ENCODE peak calls at places on chromosomes 4 and X, in ten cellular contexts. One of them, this sample, is unnamed.

GRCh38 chr4:2662598-2662997 is 93.5 kb downstream of the TNIP2 start:
- DNase-seq in activated T-cell treated with anti-CD3 and anti-CD28 coated beads, Interleukin-2, amount 50 U/mL, for 24 hours: no peak
- DNase-seq in NCI-H1417: no peak
- DNase-seq in stimulated activated CD4-positive, alpha-beta T cell treated with anti-CD3 and anti-CD28 coated beads, Interleukin-1b, Interleukin-23, amount 100 ng/mL, for 24 hours: no peak
- DNase-seq in adrenal gland: no peak
- DNase-seq in CD4-positive, alpha-beta T cell: no peak
- DNase-seq in AG20443: peak; percentile 84
- DNase-seq in effector CD4-positive, alpha-beta T cell: no peak
- DNase-seq in GM10248: no peak
- DNase-seq in amniotic stem cell: peak; percentile 65
- DNase-seq in this sample: no peak

GRCh38 chr4:1035510-1035909 is 24.1 kb downstream of the FGFRL1 start:
- DNase-seq in CD4-positive, alpha-beta T cell: no peak
- DNase-seq in NCI-H1417: no peak
- DNase-seq in amniotic stem cell: no peak
- DNase-seq in AG20443: peak; percentile 52
- DNase-seq in effector CD4-positive, alpha-beta T cell: no peak
- DNase-seq in stimulated activated CD4-positive, alpha-beta T cell treated with anti-CD3 and anti-CD28 coated beads, Interleukin-1b, Interleukin-23, amount 100 ng/mL, for 24 hours: no peak
- DNase-seq in activated T-cell treated with anti-CD3 and anti-CD28 coated beads, Interleukin-2, amount 50 U/mL, for 24 hours: no peak
- DNase-seq in adrenal gland: no peak
- DNase-seq in GM10248: no peak
- DNase-seq in this sample: no peak

GRCh38 chr4:128635141-128635911 is 174.2 kb upstream of the JADE1 start:
- DNase-seq in effector CD4-positive, alpha-beta T cell: no peak
- DNase-seq in GM10248: no peak
- DNase-seq in AG20443: no peak
- DNase-seq in NCI-H1417: peak; percentile 90
- DNase-seq in activated T-cell treated with anti-CD3 and anti-CD28 coated beads, Interleukin-2, amount 50 U/mL, for 24 hours: no peak
- DNase-seq in amniotic stem cell: no peak
- DNase-seq in adrenal gland: no peak
- DNase-seq in CD4-positive, alpha-beta T cell: no peak
- DNase-seq in stimulated activated CD4-positive, alpha-beta T cell treated with anti-CD3 and anti-CD28 coated beads, Interleukin-1b, Interleukin-23, amount 100 ng/mL, for 24 hours: no peak
- DNase-seq in this sample: peak; percentile 81

GRCh38 chrX:136731207-136731782 is 49.4 kb downstream of the ARHGEF6 start:
- DNase-seq in CD4-positive, alpha-beta T cell: no peak
- DNase-seq in GM10248: no peak
- DNase-seq in adrenal gland: no peak
- DNase-seq in NCI-H1417: no peak
- DNase-seq in effector CD4-positive, alpha-beta T cell: no peak
- DNase-seq in activated T-cell treated with anti-CD3 and anti-CD28 coated beads, Interleukin-2, amount 50 U/mL, for 24 hours: no peak
- DNase-seq in amniotic stem cell: no peak
- DNase-seq in AG20443: no peak
- DNase-seq in stimulated activated CD4-positive, alpha-beta T cell treated with anti-CD3 and anti-CD28 coated beads, Interleukin-1b, Interleukin-23, amount 100 ng/mL, for 24 hours: no peak
- DNase-seq in this sample: no peak

GRCh38 chrX:21996872-21997271 is 35.3 kb upstream of the PHEX start:
- DNase-seq in amniotic stem cell: no peak
- DNase-seq in effector CD4-positive, alpha-beta T cell: no peak
- DNase-seq in NCI-H1417: no peak
- DNase-seq in adrenal gland: no peak
- DNase-seq in stimulated activated CD4-positive, alpha-beta T cell treated with anti-CD3 and anti-CD28 coated beads, Interleukin-1b, Interleukin-23, amount 100 ng/mL, for 24 hours: no peak
- DNase-seq in AG20443: peak; percentile 13
- DNase-seq in GM10248: no peak
- DNase-seq in CD4-positive, alpha-beta T cell: no peak
- DNase-seq in activated T-cell treated with anti-CD3 and anti-CD28 coated beads, Interleukin-2, amount 50 U/mL, for 24 hours: no peak
- DNase-seq in this sample: no peak

GRCh38 chr4:138162259-138162658 is 79.9 kb downstream of the SLC7A11 start:
- DNase-seq in stimulated activated CD4-positive, alpha-beta T cell treated with anti-CD3 and anti-CD28 coated beads, Interleukin-1b, Interleukin-23, amount 100 ng/mL, for 24 hours: no peak
- DNase-seq in GM10248: no peak
- DNase-seq in adrenal gland: no peak
- DNase-seq in activated T-cell treated with anti-CD3 and anti-CD28 coated beads, Interleukin-2, amount 50 U/mL, for 24 hours: no peak
- DNase-seq in CD4-positive, alpha-beta T cell: no peak
- DNase-seq in amniotic stem cell: no peak
- DNase-seq in AG20443: no peak
- DNase-seq in NCI-H1417: no peak
- DNase-seq in effector CD4-positive, alpha-beta T cell: no peak
- DNase-seq in this sample: no peak

GRCh38 chr4:112210777-112211176 is 20.8 kb upstream of the AP1AR start:
- DNase-seq in CD4-positive, alpha-beta T cell: no peak
- DNase-seq in effector CD4-positive, alpha-beta T cell: no peak
- DNase-seq in amniotic stem cell: no peak
- DNase-seq in adrenal gland: no peak
- DNase-seq in NCI-H1417: no peak
- DNase-seq in activated T-cell treated with anti-CD3 and anti-CD28 coated beads, Interleukin-2, amount 50 U/mL, for 24 hours: no peak
- DNase-seq in GM10248: no peak
- DNase-seq in AG20443: no peak
- DNase-seq in stimulated activated CD4-positive, alpha-beta T cell treated with anti-CD3 and anti-CD28 coated beads, Interleukin-1b, Interleukin-23, amount 100 ng/mL, for 24 hours: no peak
- DNase-seq in this sample: no peak

GRCh38 chr4:10762541-10762940 is 78.0 kb upstream of the CLNK start:
- DNase-seq in amniotic stem cell: peak; percentile 29
- DNase-seq in adrenal gland: no peak
- DNase-seq in NCI-H1417: no peak
- DNase-seq in CD4-positive, alpha-beta T cell: no peak
- DNase-seq in effector CD4-positive, alpha-beta T cell: no peak
- DNase-seq in stimulated activated CD4-positive, alpha-beta T cell treated with anti-CD3 and anti-CD28 coated beads, Interleukin-1b, Interleukin-23, amount 100 ng/mL, for 24 hours: no peak
- DNase-seq in AG20443: no peak
- DNase-seq in activated T-cell treated with anti-CD3 and anti-CD28 coated beads, Interleukin-2, amount 50 U/mL, for 24 hours: no peak
- DNase-seq in GM10248: no peak
- DNase-seq in this sample: no peak

GRCh38 chr4:53640576-53641459 is 49.5 kb upstream of the LNX1 start:
- DNase-seq in NCI-H1417: no peak
- DNase-seq in amniotic stem cell: no peak
- DNase-seq in GM10248: peak; percentile 20
- DNase-seq in activated T-cell treated with anti-CD3 and anti-CD28 coated beads, Interleukin-2, amount 50 U/mL, for 24 hours: no peak
- DNase-seq in adrenal gland: no peak
- DNase-seq in stimulated activated CD4-positive, alpha-beta T cell treated with anti-CD3 and anti-CD28 coated beads, Interleukin-1b, Interleukin-23, amount 100 ng/mL, for 24 hours: no peak
- DNase-seq in CD4-positive, alpha-beta T cell: no peak
- DNase-seq in effector CD4-positive, alpha-beta T cell: no peak
- DNase-seq in AG20443: no peak
- DNase-seq in this sample: no peak

GRCh38 chrX:46739736-46740135 is 19.2 kb downstream of the SLC9A7 start:
- DNase-seq in CD4-positive, alpha-beta T cell: no peak
- DNase-seq in AG20443: no peak
- DNase-seq in effector CD4-positive, alpha-beta T cell: no peak
- DNase-seq in stimulated activated CD4-positive, alpha-beta T cell treated with anti-CD3 and anti-CD28 coated beads, Interleukin-1b, Interleukin-23, amount 100 ng/mL, for 24 hours: no peak
- DNase-seq in amniotic stem cell: no peak
- DNase-seq in GM10248: no peak
- DNase-seq in NCI-H1417: no peak
- DNase-seq in adrenal gland: no peak
- DNase-seq in activated T-cell treated with anti-CD3 and anti-CD28 coated beads, Interleukin-2, amount 50 U/mL, for 24 hours: no peak
- DNase-seq in this sample: no peak

GRCh38 chr4:6773616-6774540 is 8.6 kb upstream of the KIAA0232 start:
- DNase-seq in stimulated activated CD4-positive, alpha-beta T cell treated with anti-CD3 and anti-CD28 coated beads, Interleukin-1b, Interleukin-23, amount 100 ng/mL, for 24 hours: no peak
- DNase-seq in NCI-H1417: no peak
- DNase-seq in CD4-positive, alpha-beta T cell: no peak
- DNase-seq in adrenal gland: peak; percentile 81
- DNase-seq in activated T-cell treated with anti-CD3 and anti-CD28 coated beads, Interleukin-2, amount 50 U/mL, for 24 hours: no peak
- DNase-seq in GM10248: no peak
- DNase-seq in AG20443: no peak
- DNase-seq in effector CD4-positive, alpha-beta T cell: no peak
- DNase-seq in amniotic stem cell: no peak
- DNase-seq in this sample: no peak

GRCh38 chrX:80808854-80809493 is 703 bp downstream of the BRWD3 start:
- DNase-seq in activated T-cell treated with anti-CD3 and anti-CD28 coated beads, Interleukin-2, amount 50 U/mL, for 24 hours: peak; percentile 43
- DNase-seq in stimulated activated CD4-positive, alpha-beta T cell treated with anti-CD3 and anti-CD28 coated beads, Interleukin-1b, Interleukin-23, amount 100 ng/mL, for 24 hours: no peak
- DNase-seq in GM10248: no peak
- DNase-seq in amniotic stem cell: no peak
- DNase-seq in AG20443: no peak
- DNase-seq in effector CD4-positive, alpha-beta T cell: peak; percentile 21
- DNase-seq in adrenal gland: peak; percentile 58
- DNase-seq in NCI-H1417: peak; percentile 56
- DNase-seq in CD4-positive, alpha-beta T cell: peak; percentile 18
- DNase-seq in this sample: peak; percentile 28

This sample was measured in NCI-H2227 treated with DMSO at 0.1 percent for 48 hours.